ENCODE peak calls at places on chromosome 1, in five cellular contexts. S is activated CD4-positive, alpha-beta T cell treated with anti-CD3 and anti-CD28 coated beads, Interleukin-2, amount 50 U/mL, for 4 hours; A is activated CD8-positive, alpha-beta T cell treated with anti-CD3 and anti-CD28 coated beads, Interleukin-2, amount 10 ng/mL, durations not matched to agents 7 days and 5 days; E is GM12865; M is KG1. Z is an unnamed sample.

GRCh38 chr1:8232036-8232757 is 85.7 kb upstream of the SLC45A1 start:
- DNase-seq in S (no peak), A (no peak), E (no peak), M (no peak), Z (no peak)

GRCh38 chr1:12140676-12141532 is 25.9 kb upstream of the TNFRSF1B start:
- DNase-seq in S (no peak), A (no peak), E (no peak), M (no peak), Z (no peak)

GRCh38 chr1:224213438-224214119 is 30.5 kb downstream of the DEGS1 start:
- DNase-seq in S (no peak), A (no peak), E (peak; percentile 10), M (no peak), Z (no peak)

GRCh38 chr1:183075861-183076260 is 52.6 kb downstream of the LAMC1 start:
- DNase-seq in S (no peak), A (no peak), E (no peak), M (no peak), Z (no peak)

GRCh38 chr1:183832472-183832871 is 27.6 kb downstream of the RGL1 start:
- DNase-seq in S (no peak), A (no peak), E (no peak), M (no peak), Z (no peak)

GRCh38 chr1:31843506-31843905 is 27.7 kb upstream of the SPOCD1 start:
- DNase-seq in S (no peak), A (no peak), E (no peak), M (no peak), Z (no peak)

GRCh38 chr1:145846191-145846590 is 761 bp downstream of the NUDT17 start:
- DNase-seq in S (no peak), A (peak; percentile 57), E (peak; percentile 52), M (no peak), Z (peak; percentile 29)

GRCh38 chr1:108085628-108086027 is 114.5 kb downstream of the SLC25A24 start:
- DNase-seq in S (no peak), A (no peak), E (no peak), M (no peak), Z (no peak)

GRCh38 chr1:64686828-64687724 is 57.8 kb upstream of the RAVER2 start:
- DNase-seq in S (peak; percentile 7), A (peak; percentile 39), E (peak; percentile 47), M (peak; percentile 18), Z (peak; percentile 32)